ENCODE peak calls at places on chromosomes 1 and 21, in five cellular contexts. P is lung, G is RWPE1, T is A549, O is AG04450. L is an unnamed sample.

GRCh38 chr1:181919729-181919991 is 141.9 kb downstream of the ZNF648 start:
- DNase-seq in P (no peak), G (no peak), T (no peak), O (no peak), L (no peak)

GRCh38 chr1:921011-921837 is 2.5 kb upstream of the SAMD11 start:
- DNase-seq in P (no peak), G (peak; percentile 70), T (peak; percentile 71), O (peak; percentile 36), L (no peak)

GRCh38 chr1:232805269-232806070 is at the start of gene MAP10:
- DNase-seq in P (peak; percentile 76), G (peak; percentile 59), T (peak; percentile 79), O (peak; percentile 42), L (peak; percentile 54)

GRCh38 chr1:168834225-168834872 is 105.3 kb upstream of the DPT start:
- DNase-seq in P (no peak), G (no peak), T (peak; percentile 28), O (no peak), L (no peak)

GRCh38 chr1:206753141-206753540 is 17.4 kb upstream of the IL19 start:
- DNase-seq in P (no peak), G (no peak), T (no peak), O (no peak), L (no peak)

GRCh38 chr1:242467556-242468145 is 56.8 kb downstream of the PLD5 start:
- DNase-seq in P (peak; percentile 41), G (peak; percentile 57), T (peak; percentile 75), O (no peak), L (no peak)

GRCh38 chr1:47431534-47431933 is 6.3 kb upstream of the FOXD2 start:
- DNase-seq in P (no peak), G (peak; percentile 36), T (no peak), O (no peak), L (no peak)

GRCh38 chr1:86504895-86505625 is 36.3 kb downstream of the CLCA1 start:
- DNase-seq in P (no peak), G (no peak), T (no peak), O (no peak), L (no peak)

GRCh38 chr1:229550812-229551567 is 7.5 kb downstream of the ABCB10 start:
- DNase-seq in P (no peak), G (no peak), T (no peak), O (no peak), L (no peak)

GRCh38 chr1:200053091-200053490 is 25.6 kb downstream of the NR5A2 start:
- DNase-seq in P (no peak), G (no peak), T (no peak), O (no peak), L (no peak)

GRCh38 chr1:26290061-26290415 is 10.2 kb downstream of the SH3BGRL3 start:
- DNase-seq in P (no peak), G (no peak), T (no peak), O (no peak), L (no peak)

GRCh38 chr1:4654764-4655673 is 610 bp downstream of the AJAP1 start:
- DNase-seq in P (no peak), G (no peak), T (no peak), O (no peak), L (no peak)

GRCh38 chr1:109567823-109568222 is 19.4 kb downstream of the GNAI3 start:
- DNase-seq in P (no peak), G (no peak), T (no peak), O (no peak), L (no peak)

GRCh38 chr1:223022641-223023473 is 120.2 kb downstream of the TLR5 start:
- DNase-seq in P (no peak), G (no peak), T (no peak), O (no peak), L (no peak)

GRCh38 chr1:116990612-116991151 is 10.9 kb upstream of the CD101 start:
- DNase-seq in P (peak; percentile 45), G (peak; percentile 54), T (no peak), O (no peak), L (no peak)

GRCh38 chr21:27536319-27536718 is 569.4 kb upstream of the ADAMTS5 start:
- DNase-seq in P (no peak), G (no peak), T (no peak), O (peak; percentile 6), L (no peak)

GRCh38 chr1:178055779-178056471 is 38.0 kb upstream of the RASAL2 start:
- DNase-seq in P (no peak), G (no peak), T (peak; percentile 81), O (no peak), L (no peak)
- TF ChIP-seq CTCF in P (no peak), G (no peak), T (peak; percentile 47), O (no peak), L (no peak)

DNA sequence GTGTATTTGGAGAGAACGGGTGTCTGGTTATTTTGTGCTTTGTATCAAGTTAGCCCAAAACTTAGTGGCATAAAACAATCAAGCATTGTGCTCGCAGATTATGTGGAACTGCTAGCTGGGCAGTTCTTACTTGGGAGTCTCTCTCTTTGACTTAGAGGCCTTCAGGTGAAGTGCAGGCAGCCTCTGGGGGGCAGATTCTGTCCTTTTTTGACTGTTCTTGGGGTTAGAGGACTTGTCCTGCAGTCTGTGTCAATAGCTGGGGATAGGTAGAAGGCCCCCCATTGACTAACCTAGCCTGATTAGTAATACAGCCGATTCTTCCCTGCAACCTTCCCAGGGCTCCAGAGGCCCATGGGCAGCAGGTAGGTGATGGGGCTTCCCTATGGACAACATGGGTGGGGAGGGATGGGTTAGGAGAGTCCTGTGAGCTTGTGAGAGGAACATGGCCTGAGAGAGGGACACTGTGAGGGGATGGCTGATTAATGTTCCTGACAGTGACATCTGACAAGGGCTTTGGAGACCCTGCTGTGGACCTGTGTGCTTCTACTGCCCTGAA is 37.2 kb upstream of the ACOT11 start:
- DNase-seq in P (no peak), G (no peak), T (no peak), O (no peak), L (no peak)
- TF ChIP-seq CTCF in P (no peak), G (no peak), T (no peak), O (no peak), L (no peak)

GRCh38 chr21:32457360-32457840 is 44.9 kb downstream of the EVA1C start:
- DNase-seq in P (peak; percentile 56), G (no peak), T (peak; percentile 74), O (no peak), L (no peak)
- TF ChIP-seq CTCF in P (no peak), G (no peak), T (no peak), O (peak; percentile 11), L (no peak)

DNA sequence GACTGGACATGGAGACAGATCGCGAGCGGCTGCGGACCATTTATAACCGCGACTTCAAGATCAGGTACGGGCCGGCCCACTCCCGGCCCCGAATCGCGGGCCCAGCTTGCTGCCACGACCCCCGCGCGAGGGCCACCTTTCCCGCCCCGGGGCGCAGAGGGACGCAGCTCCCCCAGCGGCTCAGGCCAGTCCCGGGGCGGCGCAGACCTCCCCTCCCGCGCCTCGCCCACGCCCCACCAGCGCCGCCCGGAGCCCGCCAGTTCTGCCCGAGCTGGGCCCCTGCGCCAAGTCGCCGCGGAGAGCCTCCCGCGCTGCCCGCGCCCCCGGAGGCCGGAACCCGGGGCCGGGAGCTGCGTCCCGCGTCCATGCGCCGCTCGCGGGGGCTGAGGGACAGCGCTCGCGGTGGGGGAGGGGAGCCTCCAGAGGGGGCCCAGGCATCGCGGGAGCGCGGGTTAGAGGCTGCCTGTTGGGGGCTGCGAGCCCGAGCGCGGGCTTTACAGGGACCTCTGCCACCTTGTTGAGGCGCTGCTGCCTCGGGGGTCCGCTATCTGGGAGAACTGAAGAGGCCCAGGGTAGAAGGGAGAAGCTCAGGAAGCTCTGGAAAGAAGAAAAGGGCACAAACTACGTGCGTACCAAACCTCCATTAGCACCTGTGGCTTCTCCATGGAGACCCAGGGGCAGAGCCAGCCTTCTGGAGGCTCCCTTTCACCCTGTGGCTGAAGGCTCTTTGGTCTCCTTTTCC is 698 bp downstream of the MOV10 start:
- DNase-seq in P (no peak), G (peak; percentile 30), T (no peak), O (no peak), L (peak; percentile 55)
- TF ChIP-seq CTCF in P (no peak), G (peak; percentile 33), T (peak; percentile 17), O (peak; percentile 5), L (no peak)

GRCh38 chr1:193141804-193142203 is 20.0 kb downstream of the CDC73 start:
- DNase-seq in P (no peak), G (no peak), T (no peak), O (no peak), L (no peak)

GRCh38 chr1:193144361-193144938 is 22.6 kb downstream of the CDC73 start:
- DNase-seq in P (no peak), G (no peak), T (no peak), O (no peak), L (no peak)

GRCh38 chr1:193142409-193142808 is 20.6 kb downstream of the CDC73 start:
- DNase-seq in P (no peak), G (no peak), T (no peak), O (no peak), L (no peak)

GRCh38 chr1:193140254-193140653 is 18.4 kb downstream of the CDC73 start:
- DNase-seq in P (no peak), G (no peak), T (no peak), O (no peak), L (no peak)

DNA sequence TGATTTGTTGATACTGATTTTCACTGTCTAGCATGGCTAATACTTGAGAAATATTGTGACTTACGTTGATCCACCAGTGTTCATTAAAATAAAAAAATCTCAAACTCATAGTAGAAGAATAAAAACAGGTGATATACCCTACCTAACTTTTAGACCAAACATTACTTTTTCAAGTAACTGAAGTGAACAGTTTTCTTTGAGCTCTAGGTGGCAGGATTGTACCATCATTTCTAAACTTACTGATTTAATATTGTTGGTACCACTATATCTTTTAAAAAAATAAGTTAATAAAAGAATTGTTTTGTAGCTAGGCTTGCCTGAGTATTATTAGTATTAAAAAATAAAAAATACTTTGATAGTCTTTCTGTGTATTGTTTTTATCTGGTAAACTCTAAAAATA is 21.5 kb downstream of the CDC73 start:
- DNase-seq in P (no peak), G (no peak), T (no peak), O (no peak), L (no peak)
- TF ChIP-seq CTCF in P (no peak), G (peak; percentile 24), T (peak; percentile 58), O (peak; percentile 38), L (no peak)

GRCh38 chr1:28640766-28641165 is 2.1 kb downstream of the TAF12 start:
- DNase-seq in P (no peak), G (no peak), T (peak; percentile 34), O (no peak), L (no peak)
- TF ChIP-seq CTCF in P (no peak), G (peak; percentile 26), T (no peak), O (peak; percentile 38), L (no peak)

DNA sequence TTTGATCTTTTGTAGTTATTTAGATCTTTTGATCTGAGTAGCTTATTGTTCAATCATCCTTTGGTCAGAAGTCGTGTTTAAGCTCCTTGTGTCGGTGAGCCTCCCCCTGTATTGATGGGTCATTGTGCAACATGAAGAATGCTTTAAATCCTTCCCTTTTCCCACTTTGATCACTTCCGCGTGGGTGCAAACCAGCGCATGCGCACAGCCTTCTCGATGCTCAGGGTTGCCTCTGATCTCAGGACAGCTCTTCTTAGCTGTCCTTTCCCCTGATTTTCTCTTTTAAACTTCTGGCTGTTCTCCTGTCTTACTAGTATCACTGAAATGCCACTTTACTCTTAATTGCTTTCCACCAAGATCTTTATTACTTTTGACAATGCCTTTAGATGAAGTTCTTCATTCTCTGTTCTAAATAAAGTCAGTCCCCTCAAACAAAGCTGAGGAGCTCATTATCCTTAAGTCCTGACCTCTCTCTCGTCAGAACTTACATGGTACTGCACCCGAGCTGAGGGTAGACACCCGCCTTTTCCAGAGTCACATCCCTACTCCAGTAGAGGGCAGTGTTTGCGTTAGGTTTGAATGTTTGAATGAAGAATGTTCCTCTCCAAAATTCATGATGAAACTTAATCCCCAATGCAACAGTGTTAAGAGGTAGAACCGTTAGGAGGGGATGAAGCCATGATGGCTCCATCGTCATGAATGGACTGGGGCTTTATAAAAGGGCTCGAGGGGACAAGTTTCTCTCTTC is 547.9 kb upstream of the TMPRSS15 start:
- DNase-seq in P (no peak), G (no peak), T (peak; percentile 5), O (no peak), L (no peak)
- TF ChIP-seq CTCF in P (no peak), G (peak; percentile 20), T (no peak), O (no peak), L (no peak)

GRCh38 chr1:41576206-41576605 is 91.7 kb upstream of the EDN2 start:
- DNase-seq in P (no peak), G (no peak), T (no peak), O (no peak), L (no peak)
- TF ChIP-seq CTCF in P (no peak), G (no peak), T (no peak), O (no peak), L (no peak)